ENCODE peak calls at places on chromosomes 11 and 22, in six cellular contexts. I is NCI-H1105; N is GDM1; Q is stimulated activated CD8-positive, alpha-beta memory T cell treated with anti-CD3 and anti-CD28 coated beads, Interleukin-7, amount 100 ng/mL, for 1 hour; K is upper lobe of right lung; Z is NCI-H774. B is an unnamed sample.

GRCh38 chr22:50676211-50676636 is 3.6 kb downstream of the SHANK3 start:
- DNase-seq in I (no peak), N (no peak), Q (no peak), K (no peak), Z (no peak), B (no peak)

GRCh38 chr22:33000342-33001280 is 57.6 kb downstream of the SYN3 start:
- DNase-seq in I (peak), N (no peak), Q (peak), K (peak), Z (no peak), B (peak)

GRCh38 chr11:77150836-77151235 is 22.8 kb downstream of the MYO7A start:
- DNase-seq in I (no peak), N (no peak), Q (no peak), K (no peak), Z (no peak), B (no peak)

GRCh38 chr11:128251140-128251539 is 336.2 kb downstream of the ETS1 start:
- DNase-seq in I (no peak), N (no peak), Q (no peak), K (no peak), Z (no peak), B (no peak)

GRCh38 chr22:36156515-36157419 is 3.8 kb downstream of the APOL3 start:
- DNase-seq in I (no peak), N (peak), Q (peak), K (peak), Z (no peak), B (peak)

GRCh38 chr11:120525285-120526085 is 13.9 kb downstream of the GRIK4 start:
- DNase-seq in I (no peak), N (no peak), Q (no peak), K (peak), Z (no peak), B (no peak)

GRCh38 chr11:67354314-67355022 is 1.1 kb upstream of the POLD4 start:
- DNase-seq in I (no peak), N (no peak), Q (no peak), K (no peak), Z (no peak), B (peak)

GRCh38 chr22:38758276-38758945 is 2.6 kb upstream of the SUN2 start:
- DNase-seq in I (peak), N (no peak), Q (peak), K (no peak), Z (no peak), B (no peak)

GRCh38 chr22:17411213-17411612 is 42.0 kb downstream of the CECR2 start:
- DNase-seq in I (no peak), N (no peak), Q (no peak), K (no peak), Z (no peak), B (no peak)

GRCh38 chr11:117547911-117548310 is 220.3 kb downstream of the CEP164 start:
- DNase-seq in I (no peak), N (no peak), Q (no peak), K (no peak), Z (no peak), B (no peak)

GRCh38 chr11:110128161-110128560 is 35.0 kb downstream of the ZC3H12C start:
- DNase-seq in I (no peak), N (no peak), Q (no peak), K (no peak), Z (peak), B (no peak)

GRCh38 chr11:79045811-79046304 is 395.0 kb downstream of the TENM4 start:
- DNase-seq in I (no peak), N (no peak), Q (no peak), K (no peak), Z (no peak), B (no peak)

GRCh38 chr11:118979434-118979833 is 7.9 kb downstream of the FOXR1 start:
- DNase-seq in I (no peak), N (no peak), Q (no peak), K (no peak), Z (no peak), B (no peak)

GRCh38 chr11:46356911-46357482 is 9.7 kb downstream of the DGKZ start:
- DNase-seq in I (no peak), N (no peak), Q (no peak), K (no peak), Z (no peak), B (no peak)

GRCh38 chr11:11246166-11246565 is 106.9 kb downstream of the CSNK2A3 start:
- DNase-seq in I (no peak), N (no peak), Q (no peak), K (no peak), Z (no peak), B (no peak)

GRCh38 chr11:111419641-111420327 is 40.7 kb upstream of the POU2AF1 start:
- DNase-seq in I (peak), N (no peak), Q (no peak), K (no peak), Z (no peak), B (no peak)

GRCh38 chr11:61392991-61393595 is 706 bp downstream of the TMEM216 start:
- DNase-seq in I (no peak), N (no peak), Q (no peak), K (no peak), Z (no peak), B (peak)

GRCh38 chr11:61946894-61947293 is 3.3 kb upstream of the BEST1 start:
- DNase-seq in I (no peak), N (no peak), Q (no peak), K (no peak), Z (no peak), B (no peak)

GRCh38 chr11:65552413-65552951 is 5.7 kb downstream of the LTBP3 start:
- DNase-seq in I (no peak), N (no peak), Q (no peak), K (no peak), Z (no peak), B (no peak)